ENCODE peak calls at places on chromosomes 11 and 22, in four cellular contexts. One of them, this sample, is unnamed. For H3K4me1, the result is how much of the 10 kb centered on the place peaks cover.

GRCh38 chr11:64051297-64051696 is 15.6 kb downstream of the FLRT1 start:
- DNase-seq in pancreas: no peak
- DNase-seq in tibial nerve: no peak
- DNase-seq in body of pancreas: no peak
- DNase-seq in this sample: no peak

GRCh38 chr11:2760196-2760871 is 60.5 kb upstream of the KCNQ1OT1 start:
- DNase-seq in tibial nerve: no peak
- DNase-seq in body of pancreas: peak
- DNase-seq in pancreas: no peak
- DNase-seq in this sample: no peak

GRCh38 chr22:20904008-20904979 is 12.9 kb upstream of the CRKL start:
- DNase-seq in tibial nerve: peak
- DNase-seq in pancreas: no peak
- DNase-seq in body of pancreas: no peak
- DNase-seq in this sample: peak

GRCh38 chr11:74009230-74009547 is 304 bp upstream of the UCP3 start:
- DNase-seq in pancreas: no peak
- DNase-seq in tibial nerve: no peak
- DNase-seq in body of pancreas: no peak
- DNase-seq in this sample: no peak

GRCh38 chr11:72752088-72752914 is at the start of gene ARAP1:
- DNase-seq in tibial nerve: peak
- DNase-seq in pancreas: peak
- DNase-seq in body of pancreas: peak
- DNase-seq in this sample: peak

GRCh38 chr11:94804874-94805273 is 36.7 kb downstream of the AMOTL1 start:
- DNase-seq in pancreas: no peak
- DNase-seq in body of pancreas: peak
- DNase-seq in tibial nerve: no peak
- DNase-seq in this sample: no peak

GRCh38 chr11:101880208-101880607 is 34.6 kb upstream of the CEP126 start:
- DNase-seq in pancreas: no peak
- DNase-seq in tibial nerve: no peak
- DNase-seq in body of pancreas: peak
- DNase-seq in this sample: peak

GRCh38 chr11:123472236-123472935 is 42.3 kb downstream of the GRAMD1B start:
- DNase-seq in tibial nerve: no peak
- DNase-seq in body of pancreas: no peak
- DNase-seq in pancreas: no peak
- DNase-seq in this sample: no peak

GRCh38 chr22:20206709-20207215 is 55.9 kb upstream of the CCDC188 start:
- DNase-seq in body of pancreas: peak
- DNase-seq in tibial nerve: no peak
- DNase-seq in pancreas: peak
- DNase-seq in this sample: no peak

GRCh38 chr11:554824-555499 is 5.6 kb downstream of the LMNTD2 start:
- DNase-seq in body of pancreas: peak
- DNase-seq in pancreas: peak
- DNase-seq in tibial nerve: no peak
- DNase-seq in this sample: no peak

GRCh38 chr11:13278620-13279486 is 1.3 kb downstream of the BMAL1 start:
- DNase-seq in tibial nerve: no peak
- DNase-seq in body of pancreas: peak
- DNase-seq in pancreas: no peak
- DNase-seq in this sample: no peak

GRCh38 chr11:11422291-11423128 is 69.5 kb upstream of the CSNK2A3 start:
- DNase-seq in body of pancreas: no peak
- DNase-seq in tibial nerve: no peak
- DNase-seq in pancreas: no peak
- DNase-seq in this sample: no peak

GRCh38 chr11:59212222-59212621 is 505 bp downstream of the MPEG1 start:
- DNase-seq in body of pancreas: no peak
- DNase-seq in tibial nerve: no peak
- DNase-seq in pancreas: no peak
- DNase-seq in this sample: no peak

GRCh38 chr11:132064987-132065620 is 694.7 kb downstream of the NTM start:
- DNase-seq in body of pancreas: no peak
- DNase-seq in pancreas: no peak
- DNase-seq in tibial nerve: no peak
- DNase-seq in this sample: peak

GRCh38 chr11:13352711-13353110 is 75.1 kb downstream of the BMAL1 start:
- DNase-seq in body of pancreas: no peak
- DNase-seq in tibial nerve: no peak
- DNase-seq in pancreas: no peak
- DNase-seq in this sample: no peak

GRCh38 chr11:27663294-27663693 is 37.0 kb downstream of the BDNF start:
- DNase-seq in body of pancreas: no peak
- DNase-seq in pancreas: no peak
- DNase-seq in tibial nerve: no peak
- DNase-seq in this sample: no peak

GRCh38 chr11:41522391-41522790 is 62.9 kb upstream of the LRRC4C start:
- DNase-seq in body of pancreas: no peak
- DNase-seq in tibial nerve: no peak
- DNase-seq in pancreas: no peak
- DNase-seq in this sample: peak

GRCh38 chr11:103633037-103633788 is 403.2 kb upstream of the DDI1 start:
- DNase-seq in pancreas: no peak
- DNase-seq in body of pancreas: no peak
- DNase-seq in tibial nerve: no peak
- DNase-seq in this sample: no peak

GRCh38 chr11:106424111-106424510 is 346.6 kb downstream of the AASDHPPT start:
- DNase-seq in body of pancreas: no peak
- DNase-seq in tibial nerve: no peak
- DNase-seq in pancreas: no peak
- DNase-seq in this sample: peak

GRCh38 chr11:87173185-87174039 is 135.7 kb downstream of the TMEM135 start:
- DNase-seq in pancreas: peak
- DNase-seq in body of pancreas: no peak
- DNase-seq in tibial nerve: no peak
- DNase-seq in this sample: peak

GRCh38 chr11:104625246-104625645 is 273.0 kb downstream of the CASP12 start:
- DNase-seq in pancreas: no peak
- DNase-seq in tibial nerve: no peak
- DNase-seq in body of pancreas: no peak
- DNase-seq in this sample: no peak

GRCh38 chr11:34505874-34506273 is 7.7 kb downstream of the ELF5 start:
- DNase-seq in pancreas: no peak
- DNase-seq in tibial nerve: no peak
- DNase-seq in body of pancreas: no peak
- DNase-seq in this sample: no peak

GRCh38 chr11:1157341-1157644 is 460 bp upstream of the MUC5AC start:
- DNase-seq in pancreas: no peak
- DNase-seq in body of pancreas: no peak
- DNase-seq in tibial nerve: no peak
- DNase-seq in this sample: no peak

GRCh38 chr11:86678823-86679222 is 6.4 kb upstream of the ME3 start:
- DNase-seq in pancreas: no peak
- DNase-seq in tibial nerve: no peak
- DNase-seq in body of pancreas: no peak
- DNase-seq in this sample: no peak

GRCh38 chr22:43783777-43784176 is 28.3 kb downstream of the EFCAB6 start:
- DNase-seq in pancreas: no peak
- DNase-seq in body of pancreas: no peak
- DNase-seq in tibial nerve: no peak
- DNase-seq in this sample: no peak

GRCh38 chr11:94036096-94036495 is 14.9 kb downstream of the HEPHL1 start:
- DNase-seq in pancreas: no peak
- DNase-seq in tibial nerve: no peak
- DNase-seq in body of pancreas: no peak
- DNase-seq in this sample: no peak

GRCh38 chr11:74013141-74013540 is 4.3 kb upstream of the UCP3 start:
- DNase-seq in tibial nerve: no peak
- DNase-seq in pancreas: no peak
- DNase-seq in body of pancreas: no peak
- DNase-seq in this sample: no peak

DNA sequence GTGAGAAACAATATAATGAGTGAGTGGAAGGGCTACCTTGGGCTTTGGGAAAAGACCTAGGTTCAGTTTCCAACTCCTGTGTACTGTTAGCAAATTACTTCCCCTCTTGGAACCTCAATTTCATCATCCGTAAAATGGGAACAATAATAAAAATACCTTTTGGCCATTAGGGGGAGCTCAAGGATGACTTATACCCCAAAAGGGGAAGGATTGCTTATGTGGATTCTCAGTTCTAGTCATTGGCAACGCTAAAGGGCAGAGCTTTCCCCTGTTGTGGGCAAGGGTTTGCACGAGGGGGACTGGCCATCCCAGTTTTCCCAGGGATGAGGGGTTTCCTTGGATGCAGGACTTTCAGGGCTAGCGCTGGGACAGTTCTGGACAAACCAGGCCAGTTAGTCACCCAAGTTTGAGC is 3.1 kb upstream of the COMMD9 start:
- DNase-seq in body of pancreas: no peak
- DNase-seq in pancreas: no peak
- DNase-seq in tibial nerve: no peak
- DNase-seq in this sample: no peak
- TF ChIP-seq CTCF in body of pancreas: peak
- TF ChIP-seq CTCF in pancreas: peak
- TF ChIP-seq CTCF in tibial nerve: peak
- TF ChIP-seq CTCF in this sample: peak

GRCh38 chr11:45922425-45923082 is at the start of gene LARGE2:
- DNase-seq in tibial nerve: no peak
- DNase-seq in pancreas: peak
- DNase-seq in body of pancreas: peak
- DNase-seq in this sample: peak
- H3K27ac ChIP-seq in tibial nerve: no peak
- H3K27ac ChIP-seq in pancreas: peak
- H3K27ac ChIP-seq in body of pancreas: peak
- H3K27ac ChIP-seq in this sample: no peak

GRCh38 chr22:31227186-31227585 is 15.1 kb downstream of the LIMK2 start:
- DNase-seq in pancreas: no peak
- DNase-seq in body of pancreas: no peak
- DNase-seq in tibial nerve: no peak
- DNase-seq in this sample: no peak
- H3K4me1 ChIP-seq in pancreas: under half
- H3K4me1 ChIP-seq in body of pancreas: half or more
- H3K4me1 ChIP-seq in tibial nerve: half or more
- H3K4me1 ChIP-seq in this sample: under half

GRCh38 chr22:45707605-45708004 is 36.0 kb downstream of the ATXN10 start:
- DNase-seq in pancreas: no peak
- DNase-seq in tibial nerve: no peak
- DNase-seq in body of pancreas: no peak
- DNase-seq in this sample: no peak

GRCh38 chr22:45708145-45708544 is 36.5 kb downstream of the ATXN10 start:
- DNase-seq in body of pancreas: no peak
- DNase-seq in pancreas: no peak
- DNase-seq in tibial nerve: no peak
- DNase-seq in this sample: no peak

GRCh38 chr22:45710469-45710868 is 38.8 kb downstream of the ATXN10 start:
- DNase-seq in body of pancreas: no peak
- DNase-seq in tibial nerve: no peak
- DNase-seq in pancreas: no peak
- DNase-seq in this sample: no peak

GRCh38 chr22:45709004-45709739 is 37.5 kb downstream of the ATXN10 start:
- DNase-seq in tibial nerve: no peak
- DNase-seq in body of pancreas: no peak
- DNase-seq in pancreas: no peak
- DNase-seq in this sample: peak

GRCh38 chr22:45709866-45710265 is 38.2 kb downstream of the ATXN10 start:
- DNase-seq in pancreas: no peak
- DNase-seq in body of pancreas: no peak
- DNase-seq in tibial nerve: no peak
- DNase-seq in this sample: no peak
- TF ChIP-seq CTCF in pancreas: no peak
- TF ChIP-seq CTCF in body of pancreas: no peak
- TF ChIP-seq CTCF in tibial nerve: no peak
- TF ChIP-seq CTCF in this sample: no peak

GRCh38 chr22:25763239-25763777 is 21.3 kb downstream of the MYO18B start:
- DNase-seq in tibial nerve: no peak
- DNase-seq in pancreas: no peak
- DNase-seq in body of pancreas: no peak
- DNase-seq in this sample: no peak
- H3K27ac ChIP-seq in tibial nerve: no peak
- H3K27ac ChIP-seq in pancreas: no peak
- H3K27ac ChIP-seq in body of pancreas: no peak
- H3K27ac ChIP-seq in this sample: no peak

DNA sequence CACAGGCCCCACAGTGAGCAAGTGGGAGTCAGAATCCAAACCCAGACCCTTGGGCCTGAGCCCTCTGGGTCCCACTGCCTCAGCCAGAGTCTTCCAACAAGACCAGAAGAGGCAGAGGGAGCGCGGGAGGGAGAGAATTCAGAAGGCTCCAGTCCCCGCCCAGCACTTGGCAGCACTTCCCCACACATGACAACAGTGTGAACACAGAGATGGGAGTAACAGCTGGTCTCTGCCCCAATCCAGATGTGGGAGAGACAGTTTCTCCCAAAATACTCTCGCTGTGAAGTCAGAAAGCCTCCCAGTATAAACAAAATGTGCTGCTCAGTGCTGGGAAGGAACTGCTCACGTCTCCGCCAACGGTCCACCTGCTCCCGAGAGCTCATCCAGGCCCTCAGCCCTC is 219.9 kb downstream of the MN1 start:
- DNase-seq in tibial nerve: peak
- DNase-seq in pancreas: no peak
- DNase-seq in body of pancreas: peak
- DNase-seq in this sample: no peak
- H3K4me1 ChIP-seq in tibial nerve: under half
- H3K4me1 ChIP-seq in pancreas: under half
- H3K4me1 ChIP-seq in body of pancreas: under half
- H3K4me1 ChIP-seq in this sample: under half

GRCh38 chr11:126969865-126970479 is 30.6 kb downstream of the KIRREL3 start:
- DNase-seq in pancreas: no peak
- DNase-seq in tibial nerve: no peak
- DNase-seq in body of pancreas: no peak
- DNase-seq in this sample: peak
- TF ChIP-seq CTCF in pancreas: peak
- TF ChIP-seq CTCF in tibial nerve: peak
- TF ChIP-seq CTCF in body of pancreas: peak
- TF ChIP-seq CTCF in this sample: peak

DNA sequence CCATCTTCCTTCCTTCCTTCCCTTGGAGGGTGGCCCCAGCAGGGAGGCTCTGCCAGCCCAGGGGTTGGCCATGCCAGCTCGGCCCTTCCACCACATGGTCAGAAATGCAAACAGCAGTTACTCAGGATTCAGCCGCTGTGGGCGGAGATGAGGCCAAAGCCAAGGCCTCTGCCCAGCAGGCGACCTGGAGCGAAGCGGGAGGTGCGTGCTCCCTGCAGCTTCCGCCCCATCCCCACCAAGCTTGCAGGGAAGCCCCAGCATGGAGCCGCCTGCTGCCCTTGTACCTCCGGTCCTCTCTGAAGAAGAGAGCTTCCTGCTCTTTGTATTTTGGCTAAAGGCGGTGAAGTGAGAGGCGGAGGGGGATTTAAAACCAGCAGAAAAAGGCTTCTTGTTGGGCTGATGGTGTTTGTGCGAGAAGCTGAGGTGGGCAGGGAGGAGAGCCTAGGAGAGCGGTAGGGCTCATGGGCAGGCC is 50.4 kb downstream of the ANO1 start:
- DNase-seq in tibial nerve: no peak
- DNase-seq in body of pancreas: peak
- DNase-seq in pancreas: no peak
- DNase-seq in this sample: no peak
- H3K27ac ChIP-seq in tibial nerve: no peak
- H3K27ac ChIP-seq in body of pancreas: no peak
- H3K27ac ChIP-seq in pancreas: no peak
- H3K27ac ChIP-seq in this sample: no peak